ENCODE peak calls at places on chromosomes 3 and 15, in six cellular contexts. I is NCI-H2107; A is CD14-positive monocyte; J is CD4-positive, alpha-beta T cell; E is globus pallidus; K is brain pericyte. T is an unnamed sample.

GRCh38 chr3:12237912-12238650 is 50.8 kb upstream of the PPARG start:
- DNase-seq in J (no peak), E (no peak), I (no peak), K (no peak), A (no peak), T (no peak)

GRCh38 chr15:77715860-77716259 is 83.1 kb upstream of the LINGO1 start:
- DNase-seq in J (no peak), A (no peak), E (no peak), K (no peak), I (no peak), T (no peak)

GRCh38 chr3:40404591-40405198 is 17.7 kb downstream of the ENTPD3 start:
- DNase-seq in K (no peak), J (no peak), E (no peak), I (no peak), A (no peak), T (no peak)

GRCh38 chr3:5019411-5020261 is 40.4 kb downstream of the BHLHE40 start:
- DNase-seq in A (peak; percentile 79), I (no peak), J (peak; percentile 81), K (no peak), E (no peak), T (no peak)

GRCh38 chr3:12922299-12922698 is 80.9 kb upstream of the RPL32 start:
- DNase-seq in A (no peak), K (no peak), J (no peak), I (no peak), E (no peak), T (no peak)

GRCh38 chr3:129047553-129047839 is 13.1 kb upstream of the GP9 start:
- DNase-seq in E (no peak), I (no peak), J (no peak), A (no peak), K (no peak), T (no peak)

GRCh38 chr15:77616072-77616471 is 16.6 kb downstream of the LINGO1 start:
- DNase-seq in A (no peak), I (no peak), J (no peak), K (no peak), E (no peak), T (no peak)

GRCh38 chr15:40100133-40100946 is 8.3 kb downstream of the BMF start:
- DNase-seq in I (no peak), K (no peak), A (no peak), J (no peak), E (no peak), T (no peak)

GRCh38 chr3:101868534-101869464 is 19.5 kb downstream of the NFKBIZ start:
- DNase-seq in J (no peak), E (no peak), A (no peak), K (no peak), I (no peak), T (no peak)